ENCODE peak calls at places on chromosomes 11 and 22, in five cellular contexts. O is IMR-90, J is Peyer's patch, B is H9, C is stomach. D is an unnamed sample.

GRCh38 chr11:113249491-113249763 is 65.0 kb upstream of the TTC12 start:
- DNase-seq in B (no peak), O (no peak), C (no peak), J (no peak), D (no peak)

GRCh38 chr11:23540101-23540561 is 679.9 kb upstream of the CCDC179 start:
- DNase-seq in O (peak; percentile 53), C (no peak), B (peak; percentile 69), J (peak; percentile 40), D (peak; percentile 89)

GRCh38 chr22:25396615-25397200 is 167.8 kb upstream of the GRK3 start:
- DNase-seq in C (no peak), B (no peak), O (no peak), J (no peak), D (no peak)

GRCh38 chr11:23112987-23113886 is 253.0 kb upstream of the CCDC179 start:
- DNase-seq in B (peak; percentile 48), J (peak; percentile 56), O (peak; percentile 63), C (peak; percentile 57), D (peak; percentile 70)

GRCh38 chr22:35443338-35443737 is 43.4 kb downstream of the MCM5 start:
- DNase-seq in C (no peak), J (no peak), B (no peak), O (no peak), D (no peak)

GRCh38 chr11:8361206-8361605 is 97.5 kb upstream of the LMO1 start:
- DNase-seq in J (peak; percentile 27), C (no peak), B (no peak), O (no peak), D (no peak)

GRCh38 chr22:39514373-39514973 is 5.9 kb upstream of the ATF4 start:
- DNase-seq in O (peak; percentile 34), J (peak; percentile 66), B (peak; percentile 50), C (peak; percentile 71), D (peak; percentile 28)

GRCh38 chr11:117201516-117201866 is 2.3 kb downstream of the TAGLN start:
- DNase-seq in C (no peak), O (no peak), B (no peak), J (no peak), D (no peak)

GRCh38 chr11:63767415-63768231 is 952 bp downstream of the ZFTA start:
- DNase-seq in C (no peak), B (peak; percentile 90), J (peak; percentile 57), O (peak; percentile 74), D (peak; percentile 80)

GRCh38 chr11:34624069-34624468 is 3.2 kb downstream of the EHF start:
- DNase-seq in J (peak; percentile 79), B (no peak), C (peak; percentile 76), O (no peak), D (no peak)

GRCh38 chr11:1442163-1442562 is 44.4 kb downstream of the MOB2 start:
- DNase-seq in C (no peak), B (peak; percentile 74), J (no peak), O (no peak), D (no peak)

GRCh38 chr11:44377914-44378321 is 68.0 kb upstream of the ALX4 start:
- DNase-seq in B (no peak), J (no peak), O (no peak), C (no peak), D (no peak)